ENCODE peak calls at places on chromosomes 3 and 15, in nine cellular contexts. Q is A549, N is stomach, E is tibial nerve, C is suprapubic skin, D is ovary, O is transverse colon, B is esophagus muscularis mucosa, A is sigmoid colon. G is an unnamed sample.

GRCh38 chr3:197507081-197507480 is 48.7 kb downstream of the BDH1 start:
- DNase-seq in Q (no peak), N (no peak), E (no peak), C (no peak), D (no peak), O (no peak), B (no peak), A (no peak), G (no peak)

GRCh38 chr15:22262613-22263020 is 182.3 kb downstream of the OR4M2 start:
- DNase-seq in Q (peak; percentile 46), N (no peak), E (peak; percentile 8), C (no peak), D (peak; percentile 34), O (peak; percentile 46), B (no peak), A (no peak), G (no peak)

GRCh38 chr3:107468782-107469181 is 54.0 kb upstream of the BBX start:
- DNase-seq in Q (no peak), N (no peak), E (no peak), C (no peak), D (no peak), O (no peak), B (no peak), A (no peak), G (no peak)

GRCh38 chr3:185717121-185717520 is 107.7 kb downstream of the IGF2BP2 start:
- DNase-seq in Q (no peak), N (no peak), E (no peak), C (no peak), D (no peak), O (no peak), B (no peak), A (no peak), G (no peak)

GRCh38 chr3:136733317-136733833 is 18.8 kb downstream of the STAG1 start:
- DNase-seq in Q (no peak), N (no peak), E (no peak), C (no peak), D (no peak), O (no peak), B (no peak), A (no peak), G (no peak)

GRCh38 chr3:25372167-25372566 is 55.9 kb upstream of the RARB start:
- DNase-seq in Q (no peak), N (no peak), E (peak; percentile 33), C (no peak), D (no peak), O (no peak), B (no peak), A (no peak), G (no peak)

GRCh38 chr3:141326123-141326522 is 42.2 kb upstream of the ZBTB38 start:
- DNase-seq in Q (no peak), N (no peak), E (no peak), C (no peak), D (no peak), O (peak; percentile 82), B (no peak), A (no peak), G (no peak)

GRCh38 chr3:186902154-186902553 is 28.2 kb upstream of the ST6GAL1 start:
- DNase-seq in Q (no peak), N (no peak), E (no peak), C (no peak), D (no peak), O (no peak), B (no peak), A (no peak), G (no peak)

GRCh38 chr3:100577382-100578008 is 31.9 kb upstream of the ADGRG7 start:
- DNase-seq in Q (no peak), N (no peak), E (no peak), C (no peak), D (no peak), O (no peak), B (no peak), A (no peak), G (no peak)

GRCh38 chr15:62977952-62978811 is 64.4 kb upstream of the TPM1 start:
- DNase-seq in Q (no peak), N (no peak), E (no peak), C (no peak), D (no peak), O (no peak), B (no peak), A (no peak), G (no peak)

GRCh38 chr15:62975515-62975914 is 67.0 kb upstream of the TPM1 start:
- DNase-seq in Q (peak; percentile 48), N (no peak), E (no peak), C (no peak), D (no peak), O (peak; percentile 45), B (no peak), A (no peak), G (no peak)

GRCh38 chr15:62976301-62976842 is 66.2 kb upstream of the TPM1 start:
- DNase-seq in Q (no peak), N (no peak), E (no peak), C (no peak), D (no peak), O (no peak), B (no peak), A (no peak), G (no peak)

GRCh38 chr15:62969442-62970089 is 73.0 kb upstream of the TPM1 start:
- DNase-seq in Q (no peak), N (no peak), E (no peak), C (no peak), D (no peak), O (no peak), B (no peak), A (no peak), G (no peak)

DNA sequence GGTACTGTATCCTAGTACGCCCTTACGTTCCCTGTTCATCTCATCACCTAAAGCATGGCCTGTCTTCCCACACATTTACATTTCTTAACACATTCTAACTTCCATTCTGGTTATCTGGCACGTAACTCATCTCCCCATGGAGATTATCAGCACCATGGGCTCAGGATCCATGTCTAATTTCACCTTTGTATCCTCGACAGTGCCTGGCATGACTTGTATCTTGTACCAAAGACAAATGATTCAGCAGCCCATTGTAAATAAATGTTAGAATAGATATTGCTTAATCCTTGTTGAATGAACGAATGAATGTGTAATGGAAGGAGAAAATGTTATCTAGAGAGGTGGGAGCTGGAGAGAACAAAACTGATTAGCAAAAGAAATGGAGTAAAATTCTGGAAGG is 69.7 kb upstream of the TPM1 start:
- DNase-seq in Q (peak; percentile 58), N (no peak), E (no peak), C (no peak), D (no peak), O (no peak), B (no peak), A (no peak), G (no peak)
- TF ChIP-seq EP300 in Q (no peak), N (no peak), E (no peak), C (no peak), D (no peak), O (no peak), B (no peak), A (no peak), G (no peak)

DNA sequence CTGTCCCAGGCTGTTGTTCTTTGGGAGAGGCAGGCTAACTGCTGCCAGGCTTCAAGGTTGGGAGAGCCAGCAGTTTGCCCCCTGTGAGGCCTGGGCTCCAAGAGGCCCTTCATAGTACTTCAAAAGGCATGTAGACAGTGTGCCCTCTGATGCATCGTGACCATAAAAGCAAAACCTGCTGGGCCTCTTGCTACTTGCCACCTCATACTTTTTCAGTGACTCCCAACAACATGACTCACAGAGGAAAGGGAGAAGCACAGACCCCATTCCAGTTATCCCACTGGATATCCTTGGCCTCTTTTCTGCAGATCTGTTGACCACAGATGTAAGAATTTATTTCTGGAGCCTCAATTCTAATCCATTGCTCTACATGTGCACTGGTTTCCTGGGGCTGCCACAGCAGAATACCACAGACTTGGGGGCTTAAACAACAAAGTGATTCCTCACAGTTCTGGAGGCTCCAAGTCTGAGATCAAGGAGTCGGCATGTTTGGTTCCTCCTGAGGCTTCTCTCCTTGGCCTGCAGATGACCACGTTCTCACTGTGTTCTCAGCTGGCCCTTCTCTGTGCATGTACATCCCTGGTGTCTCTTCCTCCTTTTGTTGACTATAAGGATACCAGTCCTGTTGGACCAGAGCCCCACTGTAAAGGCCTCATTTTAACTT is 8.9 kb upstream of the NSMCE3 start:
- DNase-seq in Q (no peak), N (no peak), E (no peak), C (no peak), D (no peak), O (no peak), B (no peak), A (no peak), G (no peak)
- TF ChIP-seq EP300 in Q (no peak), N (no peak), E (no peak), C (no peak), D (no peak), O (no peak), B (no peak), A (no peak), G (peak; percentile 11)

DNA sequence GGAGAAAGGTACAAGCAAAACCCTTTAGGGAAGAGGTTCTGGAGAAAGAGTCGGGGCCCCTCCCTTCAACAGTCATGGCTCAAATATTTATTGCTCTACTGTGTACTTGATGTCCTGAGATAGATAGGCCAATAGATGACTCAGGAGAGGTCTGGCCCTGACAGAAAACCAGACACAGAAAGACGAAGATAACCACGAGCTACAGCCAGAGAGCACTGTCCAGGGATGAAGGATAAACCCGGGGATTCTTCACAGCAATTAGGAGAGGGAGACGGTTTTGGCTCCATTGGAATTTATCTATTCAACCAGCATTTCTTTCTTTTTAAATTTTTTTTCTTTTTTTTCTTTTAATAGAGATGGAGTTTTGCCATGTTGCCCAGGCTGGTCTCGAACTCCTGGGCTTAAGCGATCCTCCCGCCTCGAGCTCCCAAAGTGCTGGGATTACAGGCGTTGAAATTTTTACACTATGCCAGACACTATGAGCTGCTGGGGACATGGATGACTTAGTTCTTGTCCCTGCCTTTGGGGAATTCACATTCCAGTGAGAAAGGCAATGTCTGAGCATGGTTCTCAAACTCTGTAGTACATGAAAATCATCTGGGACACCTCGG is 4.6 kb upstream of the CIDEC start:
- DNase-seq in Q (peak; percentile 96), N (no peak), E (peak; percentile 12), C (no peak), D (no peak), O (no peak), B (no peak), A (no peak), G (no peak)
- TF ChIP-seq EP300 in Q (no peak), N (no peak), E (no peak), C (no peak), D (no peak), O (no peak), B (no peak), A (no peak), G (peak; percentile 32)

DNA sequence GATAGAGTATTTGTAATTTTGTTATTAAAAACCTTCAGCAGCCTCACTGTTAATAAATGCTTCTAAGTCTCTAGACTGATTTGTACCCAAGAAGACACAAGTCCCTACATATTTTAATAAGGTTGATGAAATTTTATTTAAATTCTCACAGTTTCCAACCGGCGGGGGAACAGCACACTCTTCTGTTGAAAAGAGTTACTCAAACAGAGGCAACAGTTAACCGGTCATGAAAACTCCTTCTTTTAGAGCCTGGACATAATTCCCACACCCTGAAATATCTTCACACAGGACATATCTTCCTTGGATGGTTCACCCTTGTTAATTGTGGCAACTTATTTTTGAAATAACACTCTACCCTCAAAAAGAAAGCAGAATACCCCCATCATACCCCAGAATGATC is 278.8 kb downstream of the FOXP1 start:
- DNase-seq in Q (no peak), N (no peak), E (no peak), C (no peak), D (peak; percentile 32), O (peak; percentile 22), B (no peak), A (no peak), G (no peak)
- TF ChIP-seq EP300 in Q (no peak), N (no peak), E (no peak), C (no peak), D (no peak), O (no peak), B (no peak), A (no peak), G (no peak)